ENCODE peak calls at places on chromosome 13, in seven cellular contexts. T, P, D, H, C, Z and X are unnamed samples.

GRCh38 chr13:21717817-21718216 is 46.9 kb downstream of the FGF9 start:
- DNase-seq in T (peak), P (peak), D (no peak), H (no peak), C (no peak), Z (no peak), X (no peak)

GRCh38 chr13:71866173-71867091 is 572 bp downstream of the DACH1 start:
- DNase-seq in T (peak), P (no peak), D (peak), H (peak), C (peak), Z (no peak), X (peak)

GRCh38 chr13:68551701-68552522 is 1321.8 kb upstream of the PCDH9 start:
- DNase-seq in T (no peak), P (peak), D (no peak), H (no peak), C (no peak), Z (no peak), X (no peak)

GRCh38 chr13:28136916-28137315 is 1.4 kb upstream of the PAN3 start:
- DNase-seq in T (no peak), P (no peak), D (peak), H (no peak), C (no peak), Z (no peak), X (no peak)

GRCh38 chr13:114017028-114017630 is 43.3 kb upstream of the C13orf46 start:
- DNase-seq in T (peak), P (no peak), D (no peak), H (no peak), C (no peak), Z (no peak), X (peak)

GRCh38 chr13:110244096-110244830 is 62.7 kb downstream of the COL4A1 start:
- DNase-seq in T (no peak), P (no peak), D (no peak), H (no peak), C (no peak), Z (no peak), X (no peak)

GRCh38 chr13:67155898-67156717 is 74.0 kb downstream of the PCDH9 start:
- DNase-seq in T (no peak), P (no peak), D (no peak), H (no peak), C (no peak), Z (no peak), X (no peak)

GRCh38 chr13:39967199-39967959 is 311.9 kb downstream of the COG6 start:
- DNase-seq in T (no peak), P (no peak), D (no peak), H (no peak), C (no peak), Z (no peak), X (no peak)

GRCh38 chr13:93624371-93624777 is 397.8 kb downstream of the GPC6 start:
- DNase-seq in T (no peak), P (no peak), D (peak), H (no peak), C (no peak), Z (no peak), X (no peak)

GRCh38 chr13:83878691-83879410 is 3.4 kb downstream of the SLITRK1 start:
- DNase-seq in T (peak), P (no peak), D (no peak), H (no peak), C (no peak), Z (no peak), X (no peak)

GRCh38 chr13:39379667-39380655 is 223.0 kb downstream of the LHFPL6 start:
- DNase-seq in T (no peak), P (no peak), D (peak), H (no peak), C (no peak), Z (no peak), X (no peak)

GRCh38 chr13:83568019-83568418 is 314.3 kb downstream of the SLITRK1 start:
- DNase-seq in T (no peak), P (no peak), D (no peak), H (no peak), C (no peak), Z (no peak), X (no peak)

GRCh38 chr13:69107436-69107835 is 1000.2 kb upstream of the ATXN8OS start:
- DNase-seq in T (no peak), P (no peak), D (no peak), H (no peak), C (no peak), Z (no peak), X (no peak)

GRCh38 chr13:87131611-87132010 is 539.6 kb upstream of the SLITRK5 start:
- DNase-seq in T (no peak), P (no peak), D (no peak), H (no peak), C (no peak), Z (no peak), X (no peak)

GRCh38 chr13:39336964-39337363 is 266.0 kb downstream of the LHFPL6 start:
- DNase-seq in T (no peak), P (no peak), D (no peak), H (no peak), C (no peak), Z (no peak), X (no peak)

GRCh38 chr13:97021241-97021640 is 27.0 kb upstream of the OXGR1 start:
- DNase-seq in T (no peak), P (no peak), D (no peak), H (no peak), C (no peak), Z (no peak), X (no peak)

GRCh38 chr13:51551446-51551845 is 32.8 kb upstream of the WDFY2 start:
- DNase-seq in T (no peak), P (no peak), D (no peak), H (no peak), C (no peak), Z (no peak), X (no peak)

GRCh38 chr13:111908981-111909380 is 158.0 kb upstream of the SOX1 start:
- DNase-seq in T (peak), P (no peak), D (no peak), H (no peak), C (no peak), Z (no peak), X (no peak)

GRCh38 chr13:31846984-31847752 is 107.8 kb downstream of the RXFP2 start:
- DNase-seq in T (no peak), P (no peak), D (no peak), H (no peak), C (no peak), Z (no peak), X (no peak)

GRCh38 chr13:19023115-19023514 is 158.5 kb downstream of the TUBA3C start:
- DNase-seq in T (no peak), P (no peak), D (no peak), H (no peak), C (no peak), Z (no peak), X (no peak)

GRCh38 chr13:106063591-106064308 is 471.7 kb downstream of the EFNB2 start:
- DNase-seq in T (no peak), P (no peak), D (no peak), H (no peak), C (no peak), Z (no peak), X (no peak)

GRCh38 chr13:97539651-97540230 is 105.8 kb downstream of the RAP2A start:
- DNase-seq in T (no peak), P (no peak), D (no peak), H (no peak), C (no peak), Z (no peak), X (no peak)

GRCh38 chr13:67148219-67148583 is 81.9 kb downstream of the PCDH9 start:
- DNase-seq in T (no peak), P (peak), D (no peak), H (no peak), C (no peak), Z (no peak), X (no peak)

GRCh38 chr13:35979378-35979911 is 151.7 kb downstream of the DCLK1 start:
- DNase-seq in T (no peak), P (no peak), D (no peak), H (no peak), C (peak), Z (peak), X (no peak)

GRCh38 chr13:99258210-99258860 is at the start of gene GPR18:
- DNase-seq in T (no peak), P (no peak), D (peak), H (no peak), C (no peak), Z (no peak), X (no peak)

GRCh38 chr13:41193919-41194824 is at the start of gene KBTBD7:
- DNase-seq in T (peak), P (peak), D (peak), H (peak), C (peak), Z (peak), X (peak)

GRCh38 chr13:67096418-67096817 is 133.7 kb downstream of the PCDH9 start:
- DNase-seq in T (no peak), P (no peak), D (no peak), H (no peak), C (no peak), Z (no peak), X (no peak)

GRCh38 chr13:47184311-47184710 is 287.5 kb upstream of the HTR2A start:
- DNase-seq in T (no peak), P (no peak), D (no peak), H (no peak), C (no peak), Z (no peak), X (no peak)

GRCh38 chr13:22195726-22196125 is 524.9 kb downstream of the FGF9 start:
- DNase-seq in T (no peak), P (no peak), D (no peak), H (no peak), C (no peak), Z (no peak), X (no peak)

GRCh38 chr13:28494861-28495585 is at the start of gene FLT1:
- DNase-seq in T (peak), P (no peak), D (peak), H (peak), C (no peak), Z (no peak), X (peak)

GRCh38 chr13:97749174-97749573 is 204.3 kb upstream of the IPO5 start:
- DNase-seq in T (no peak), P (no peak), D (no peak), H (no peak), C (no peak), Z (no peak), X (no peak)